ENCODE peak calls at places on chromosomes 13 and 19, in five cellular contexts. T, K, N, M and C are unnamed samples.

GRCh38 chr19:17081672-17082630 is 6.4 kb downstream of the MYO9B start:
- DNase-seq in K (no peak), N (no peak), M (no peak), T (no peak), C (no peak)

GRCh38 chr13:71577127-71577526 is 289.9 kb downstream of the DACH1 start:
- DNase-seq in M (no peak), N (no peak), K (no peak), T (no peak), C (no peak)

GRCh38 chr19:40223135-40223822 is 3.2 kb downstream of the CCNP start:
- DNase-seq in N (no peak), K (no peak), M (no peak), T (peak; percentile 19), C (no peak)

GRCh38 chr13:20553309-20553708 is 13.6 kb upstream of the IFT88 start:
- DNase-seq in K (no peak), M (no peak), N (no peak), T (no peak), C (no peak)

GRCh38 chr19:55368701-55369563 is 1.3 kb downstream of the IL11 start:
- DNase-seq in M (no peak), K (no peak), T (no peak), N (no peak), C (no peak)

GRCh38 chr13:113029487-113030258 is 60.7 kb downstream of the MCF2L start:
- DNase-seq in N (peak; percentile 38), K (no peak), T (no peak), M (no peak), C (peak; percentile 8)

GRCh38 chr19:1130801-1131717 is 27.3 kb downstream of the GPX4 start:
- DNase-seq in K (no peak), T (peak; percentile 76), N (peak; percentile 72), M (no peak), C (peak; percentile 72)

GRCh38 chr19:5808120-5808816 is 3.4 kb downstream of the NRTN start:
- DNase-seq in M (no peak), K (no peak), T (no peak), N (no peak), C (no peak)

GRCh38 chr19:42330521-42330835 is 5.0 kb downstream of the MEGF8 start:
- DNase-seq in M (no peak), N (no peak), K (peak; percentile 29), T (no peak), C (no peak)

GRCh38 chr19:48393559-48394330 is at the start of gene GRIN2D:
- DNase-seq in T (no peak), M (no peak), N (no peak), K (no peak), C (no peak)

GRCh38 chr19:50365434-50366306 is at the start of gene NAPSA:
- DNase-seq in T (peak; percentile 52), N (peak; percentile 71), K (no peak), M (no peak), C (peak; percentile 74)

GRCh38 chr13:43737524-43737923 is 49.2 kb downstream of the ENOX1 start:
- DNase-seq in N (no peak), T (no peak), M (no peak), K (no peak), C (no peak)

GRCh38 chr13:40984670-40985366 is 34.3 kb downstream of the ELF1 start:
- DNase-seq in K (no peak), N (no peak), T (no peak), M (no peak), C (peak; percentile 83)

GRCh38 chr13:79781829-79782540 is 301.0 kb downstream of the NDFIP2 start:
- DNase-seq in T (no peak), N (no peak), M (no peak), K (no peak), C (no peak)

GRCh38 chr19:6271721-6272410 is 7.9 kb downstream of the MLLT1 start:
- DNase-seq in K (peak; percentile 64), M (peak; percentile 91), T (peak; percentile 28), N (no peak), C (no peak)

GRCh38 chr13:97749174-97749573 is 204.3 kb upstream of the IPO5 start:
- DNase-seq in K (no peak), M (no peak), T (no peak), N (no peak), C (peak; percentile 19)

GRCh38 chr19:38614289-38614688 is 3.5 kb downstream of the MAP4K1 start:
- DNase-seq in N (no peak), M (no peak), T (no peak), K (no peak), C (no peak)

GRCh38 chr13:44872751-44873150 is 116.5 kb downstream of the NUFIP1 start:
- DNase-seq in N (no peak), M (no peak), T (no peak), K (no peak), C (no peak)

GRCh38 chr13:95931300-95932025 is 121.7 kb downstream of the UGGT2 start:
- DNase-seq in T (no peak), M (no peak), K (no peak), N (no peak), C (no peak)

GRCh38 chr13:43686557-43686956 is 100.2 kb downstream of the ENOX1 start:
- DNase-seq in N (no peak), K (no peak), M (peak; percentile 44), T (no peak), C (no peak)

GRCh38 chr19:40270362-40271089 is 14.6 kb downstream of the AKT2 start:
- DNase-seq in K (no peak), N (no peak), M (no peak), T (no peak), C (no peak)

GRCh38 chr13:31029129-31029528 is 96.7 kb downstream of the TEX26 start:
- DNase-seq in N (no peak), K (no peak), M (no peak), T (no peak), C (no peak)

GRCh38 chr19:6443986-6444385 is 10.4 kb upstream of the SLC25A41 start:
- DNase-seq in T (no peak), N (no peak), M (no peak), K (no peak), C (no peak)

GRCh38 chr19:46998445-46999142 is 21.0 kb upstream of the NPAS1 start:
- DNase-seq in M (no peak), T (no peak), N (no peak), K (no peak), C (no peak)

GRCh38 chr13:98504029-98504351 is 72.9 kb downstream of the STK24 start:
- DNase-seq in K (no peak), N (no peak), M (no peak), T (no peak), C (no peak)

GRCh38 chr13:40624338-40624737 is 42.1 kb downstream of the FOXO1 start:
- DNase-seq in M (peak; percentile 37), T (no peak), N (no peak), K (no peak), C (no peak)

GRCh38 chr13:41645313-41645712 is 188.0 kb downstream of the RGCC start:
- DNase-seq in M (peak; percentile 44), K (peak; percentile 36), T (no peak), N (no peak), C (no peak)

GRCh38 chr19:29121684-29122083 is 91.3 kb downstream of the UQCRFS1 start:
- DNase-seq in T (no peak), K (no peak), M (peak; percentile 31), N (no peak), C (peak; percentile 8)

GRCh38 chr19:42089191-42089750 is 13.3 kb downstream of the ZNF574 start:
- DNase-seq in N (no peak), M (no peak), T (no peak), K (no peak), C (no peak)

GRCh38 chr13:41040584-41041334 is 20.6 kb upstream of the WBP4 start:
- DNase-seq in K (no peak), M (no peak), T (no peak), N (no peak), C (no peak)

DNA sequence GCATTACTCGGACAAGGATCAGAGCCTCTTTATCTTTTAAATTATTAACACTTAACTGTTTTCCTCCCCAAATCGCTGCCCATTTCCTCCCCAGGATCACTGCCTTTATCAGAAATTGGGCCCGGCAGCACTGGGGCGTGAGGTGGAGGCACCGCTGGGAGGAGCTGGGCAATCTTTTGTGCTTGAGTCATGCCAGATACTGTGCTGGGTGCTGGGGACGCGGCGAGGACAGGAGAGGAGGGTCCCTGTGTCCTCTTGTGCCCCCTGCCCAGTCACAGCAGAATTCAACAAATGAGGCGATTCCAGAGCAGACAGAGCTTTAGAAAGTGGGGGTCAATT is 347.8 kb downstream of the ZNF536 start:
- DNase-seq in N (no peak), K (no peak), T (no peak), M (no peak), C (no peak)
- TF ChIP-seq CTCF in N (no peak), K (no peak), T (no peak), M (no peak), C (no peak)

GRCh38 chr13:32964987-32965386 is 51.2 kb upstream of the KL start:
- DNase-seq in K (no peak), T (no peak), M (no peak), N (no peak), C (no peak)

DNA sequence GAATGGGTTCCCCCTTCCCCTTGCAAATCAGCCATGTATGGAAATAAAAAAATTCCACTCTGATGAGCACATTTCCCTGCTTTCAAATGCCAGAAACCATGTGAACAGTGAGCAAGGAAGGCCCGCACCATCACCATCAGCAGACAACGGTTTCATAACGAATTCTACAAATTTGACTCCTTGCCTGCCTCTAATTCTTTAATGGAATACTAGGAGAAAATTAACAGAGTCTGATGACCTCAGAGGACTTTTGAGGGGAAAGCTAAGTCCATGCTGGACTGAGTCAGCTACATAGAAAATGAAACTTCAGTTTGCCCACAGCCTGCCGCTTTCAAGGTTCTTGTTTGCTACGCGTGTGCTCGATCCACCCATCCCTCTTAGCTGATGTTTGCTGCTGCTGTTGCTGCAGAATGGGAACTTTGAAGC is 46.7 kb upstream of the KL start:
- DNase-seq in T (no peak), M (no peak), K (no peak), N (no peak), C (peak; percentile 76)
- H3K4me3 ChIP-seq in T (no peak overlapping the region), M (peak overlapping the region; percentile 50), K (no peak overlapping the region), N (no peak overlapping the region), C (peak overlapping the region; percentile 3)

GRCh38 chr19:11657307-11657706 is 60.0 kb downstream of the ZNF627 start:
- DNase-seq in K (no peak), M (no peak), N (no peak), T (no peak), C (no peak)

GRCh38 chr19:11658954-11659353 is 61.7 kb downstream of the ZNF627 start:
- DNase-seq in M (no peak), N (no peak), T (no peak), K (no peak), C (no peak)

GRCh38 chr19:11662278-11662677 is 65.0 kb downstream of the ZNF627 start:
- DNase-seq in T (no peak), M (no peak), N (no peak), K (no peak), C (no peak)

GRCh38 chr19:11656535-11656934 is 59.3 kb downstream of the ZNF627 start:
- DNase-seq in K (no peak), M (no peak), N (no peak), T (no peak), C (no peak)

DNA sequence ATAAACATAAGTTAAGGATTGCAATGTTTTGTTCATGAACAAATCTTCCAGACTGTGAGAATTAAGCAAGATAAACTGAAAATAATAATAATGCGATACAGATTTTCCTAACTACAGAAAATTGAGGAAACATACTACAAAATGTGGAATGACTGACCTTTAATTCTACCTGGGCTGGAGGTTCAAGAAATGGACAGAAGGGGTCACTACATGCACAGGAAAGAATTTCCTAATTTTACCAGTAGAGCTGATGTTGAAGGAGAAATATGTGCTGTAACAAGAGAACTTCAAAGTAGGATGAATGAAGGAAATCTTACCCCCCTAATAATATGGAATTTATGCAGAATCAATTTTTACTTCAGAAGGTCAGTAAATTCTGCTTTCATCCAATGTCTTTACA is 62.3 kb downstream of the ZNF627 start:
- DNase-seq in K (no peak), M (no peak), T (no peak), N (peak; percentile 14), C (no peak)
- TF ChIP-seq CTCF in K (no peak), M (no peak), T (no peak), N (peak; percentile 36), C (no peak)

GRCh38 chr19:3149089-3149488 is 13.3 kb downstream of the GNA15 start:
- DNase-seq in T (no peak), K (no peak), M (no peak), N (no peak), C (no peak)
- H3K4me3 ChIP-seq in T (no peak overlapping the region), K (no peak overlapping the region), M (no peak overlapping the region), N (peak overlapping the region; percentile 42), C (no peak overlapping the region)